ENCODE peak calls at places on chromosomes 3 and 15, in nine cellular contexts. Z is transverse colon, F is HCT116, X is GM12878, R is SK-N-SH, B is stomach, P is H1, V is Panc1, Q is sigmoid colon. L is an unnamed sample.

GRCh38 chr3:197746214-197746613 is 3.5 kb upstream of the FYTTD1 start:
- DNase-seq in Z (no peak), F (no peak), X (no peak), R (no peak), B (no peak), P (no peak), V (no peak), Q (no peak), L (no peak)

GRCh38 chr3:107870989-107871638 is 219.7 kb downstream of the CD47 start:
- DNase-seq in Z (no peak), F (no peak), X (no peak), R (no peak), B (no peak), P (no peak), V (no peak), Q (no peak), L (no peak)

GRCh38 chr3:55724851-55725250 is 237.7 kb upstream of the WNT5A start:
- DNase-seq in Z (no peak), F (no peak), X (peak; percentile 37), R (no peak), B (no peak), P (no peak), V (no peak), Q (no peak), L (no peak)

GRCh38 chr3:192915306-192915705 is 2.4 kb downstream of the MB21D2 start:
- DNase-seq in Z (no peak), F (no peak), X (no peak), R (peak; percentile 21), B (no peak), P (no peak), V (no peak), Q (no peak), L (no peak)

GRCh38 chr15:77671274-77672056 is 38.8 kb upstream of the LINGO1 start:
- DNase-seq in Z (no peak), F (no peak), X (no peak), R (peak; percentile 70), B (no peak), P (no peak), V (no peak), Q (no peak), L (no peak)

GRCh38 chr15:70112018-70112395 is 14.3 kb upstream of the TLE3 start:
- DNase-seq in Z (no peak), F (no peak), X (no peak), R (peak; percentile 39), B (no peak), P (no peak), V (no peak), Q (no peak), L (no peak)

GRCh38 chr3:112814256-112814655 is 32.4 kb downstream of the CD200R1L start:
- DNase-seq in Z (no peak), F (peak; percentile 21), X (no peak), R (no peak), B (no peak), P (no peak), V (peak; percentile 8), Q (no peak), L (no peak)

GRCh38 chr15:71679223-71680078 is 130.9 kb upstream of the NR2E3 start:
- DNase-seq in Z (no peak), F (no peak), X (no peak), R (no peak), B (no peak), P (no peak), V (no peak), Q (no peak), L (no peak)

GRCh38 chr3:168974628-168975403 is 688.7 kb downstream of the MECOM start:
- DNase-seq in Z (no peak), F (no peak), X (no peak), R (no peak), B (no peak), P (no peak), V (no peak), Q (no peak), L (no peak)

GRCh38 chr3:168976969-168977368 is 686.5 kb downstream of the MECOM start:
- DNase-seq in Z (no peak), F (no peak), X (no peak), R (no peak), B (no peak), P (no peak), V (no peak), Q (no peak), L (no peak)

GRCh38 chr3:168981396-168981795 is 682.1 kb downstream of the MECOM start:
- DNase-seq in Z (no peak), F (no peak), X (no peak), R (no peak), B (no peak), P (no peak), V (no peak), Q (no peak), L (no peak)

GRCh38 chr3:168973897-168974296 is 689.6 kb downstream of the MECOM start:
- DNase-seq in Z (no peak), F (no peak), X (no peak), R (no peak), B (no peak), P (no peak), V (no peak), Q (no peak), L (no peak)

GRCh38 chr3:168977696-168978374 is 685.7 kb downstream of the MECOM start:
- DNase-seq in Z (no peak), F (no peak), X (no peak), R (no peak), B (no peak), P (no peak), V (no peak), Q (no peak), L (no peak)
- TF ChIP-seq POLR2AphosphoS5 in Z (no peak), F (no peak), X (no peak), R (no peak), B (no peak), P (no peak), V (no peak), Q (no peak), L (no peak)

DNA sequence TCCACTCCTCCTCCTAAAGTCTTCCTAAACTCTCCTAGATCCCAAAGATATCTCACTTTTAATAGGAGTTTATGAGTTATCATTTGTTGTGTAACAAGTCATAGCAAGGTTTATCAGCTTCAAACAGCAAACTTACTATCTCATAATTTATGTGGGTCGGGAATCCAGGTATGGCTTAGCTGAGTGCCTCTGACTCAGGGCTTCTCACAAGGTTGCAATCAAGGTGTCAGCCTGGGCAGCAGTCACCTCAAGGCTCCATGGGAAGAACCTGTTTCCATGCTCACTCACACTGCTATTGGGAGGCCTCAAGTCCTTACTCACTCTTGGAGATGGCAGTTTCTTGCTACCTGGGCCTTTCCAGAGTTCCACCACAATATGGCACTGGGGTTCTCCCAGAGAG is 889.8 kb downstream of the MCTP2 start:
- DNase-seq in Z (no peak), F (no peak), X (no peak), R (no peak), B (no peak), P (no peak), V (no peak), Q (no peak), L (no peak)
- H3K9me3 ChIP-seq in Z (no peaks in the 10 kb centered on the region), F (no peaks in the 10 kb centered on the region), X (no peaks in the 10 kb centered on the region), R (no peaks in the 10 kb centered on the region), B (no peaks in the 10 kb centered on the region), P (no peaks in the 10 kb centered on the region), V (no peaks in the 10 kb centered on the region), Q (no peaks in the 10 kb centered on the region), L (no peaks in the 10 kb centered on the region)

GRCh38 chr15:99555089-99555488 is 10.7 kb upstream of the MEF2A start:
- DNase-seq in Z (no peak), F (no peak), X (no peak), R (no peak), B (no peak), P (no peak), V (no peak), Q (no peak), L (no peak)
- TF ChIP-seq POLR2AphosphoS5 in Z (no peak), F (no peak), X (no peak), R (no peak), B (no peak), P (no peak), V (no peak), Q (no peak), L (no peak)

GRCh38 chr15:27172821-27173220 is 201.8 kb downstream of the GABRG3 start:
- DNase-seq in Z (no peak), F (no peak), X (no peak), R (no peak), B (no peak), P (no peak), V (no peak), Q (no peak), L (no peak)
- H3K9me3 ChIP-seq in Z (peaks cover 7% of the 10 kb centered on the region), F (peaks cover 14% of the 10 kb centered on the region), X (no peaks in the 10 kb centered on the region), R (no peaks in the 10 kb centered on the region), B (peaks cover 28% of the 10 kb centered on the region), P (peaks cover 14% of the 10 kb centered on the region), V (no peaks in the 10 kb centered on the region), Q (peaks cover 9% of the 10 kb centered on the region), L (peaks cover 17% of the 10 kb centered on the region)

GRCh38 chr3:158108596-158108995 is 1.3 kb upstream of the RSRC1 start:
- DNase-seq in Z (no peak), F (no peak), X (no peak), R (no peak), B (no peak), P (no peak), V (no peak), Q (no peak), L (no peak)

GRCh38 chr3:158109295-158109803 is 540 bp upstream of the RSRC1 start:
- DNase-seq in Z (no peak), F (no peak), X (no peak), R (no peak), B (no peak), P (no peak), V (no peak), Q (no peak), L (no peak)

GRCh38 chr3:158106773-158107461 is 697 bp upstream of the SHOX2 start:
- DNase-seq in Z (no peak), F (no peak), X (no peak), R (peak; percentile 63), B (no peak), P (peak; percentile 75), V (no peak), Q (no peak), L (peak; percentile 61)

GRCh38 chr3:158105710-158106438 is at the start of gene SHOX2:
- DNase-seq in Z (peak; percentile 41), F (no peak), X (no peak), R (no peak), B (peak; percentile 28), P (no peak), V (no peak), Q (no peak), L (no peak)

GRCh38 chr3:158107508-158108095 is 1.4 kb upstream of the SHOX2 start:
- DNase-seq in Z (no peak), F (no peak), X (no peak), R (no peak), B (no peak), P (no peak), V (no peak), Q (no peak), L (no peak)
- TF ChIP-seq POLR2AphosphoS5 in Z (no peak), F (no peak), X (no peak), R (no peak), B (no peak), P (no peak), V (no peak), Q (no peak), L (no peak)

L was measured in suprapubic skin.